ENCODE peak calls at places on chromosomes 11 and 22, in six cellular contexts. Y is ovary; K is aorta; M is CD4-positive, alpha-beta T cell; L is neuronal stem cell; W is prostate gland. N is an unnamed sample.

GRCh38 chr11:45079943-45080719 is 66.3 kb upstream of the PRDM11 start:
- DNase-seq in Y (no peak), K (peak), M (peak), L (no peak), W (no peak), N (no peak)

GRCh38 chr22:23183107-23183698 is 2.9 kb downstream of the BCR start:
- DNase-seq in Y (peak), K (peak), M (no peak), L (peak), W (peak), N (peak)

GRCh38 chr22:32327066-32327465 is 30.6 kb upstream of the RFPL3 start:
- DNase-seq in Y (no peak), K (no peak), M (no peak), L (no peak), W (no peak), N (no peak)

GRCh38 chr11:37929100-37929649 is 1331.1 kb upstream of the RAG2 start:
- DNase-seq in Y (no peak), K (no peak), M (no peak), L (no peak), W (no peak), N (no peak)

GRCh38 chr22:22748297-22748743 is 103.9 kb downstream of the GGTLC2 start:
- DNase-seq in Y (peak), K (no peak), M (no peak), L (peak), W (peak), N (peak)

GRCh38 chr11:17538731-17539130 is 5.5 kb downstream of the USH1C start:
- DNase-seq in Y (no peak), K (no peak), M (no peak), L (no peak), W (no peak), N (no peak)

GRCh38 chr11:66543263-66544107 is 2.4 kb downstream of the ZDHHC24 start:
- DNase-seq in Y (peak), K (peak), M (peak), L (no peak), W (no peak), N (peak)

GRCh38 chr11:66882540-66882939 is 25.7 kb downstream of the LRFN4 start:
- DNase-seq in Y (peak), K (no peak), M (no peak), L (no peak), W (peak), N (no peak)

GRCh38 chr11:35667257-35667656 is 4.7 kb downstream of the TRIM44 start:
- DNase-seq in Y (no peak), K (no peak), M (no peak), L (no peak), W (no peak), N (no peak)

GRCh38 chr11:116578971-116579687 is 193.7 kb downstream of the BUD13 start:
- DNase-seq in Y (no peak), K (no peak), M (no peak), L (peak), W (no peak), N (no peak)

GRCh38 chr22:23177197-23177596 is 3.1 kb upstream of the BCR start:
- DNase-seq in Y (no peak), K (no peak), M (no peak), L (no peak), W (no peak), N (no peak)

GRCh38 chr22:26597026-26597425 is 7.1 kb upstream of the TPST2 start:
- DNase-seq in Y (no peak), K (no peak), M (no peak), L (no peak), W (no peak), N (no peak)

GRCh38 chr11:93849751-93850584 is 450 bp downstream of the VSTM5 start:
- DNase-seq in Y (no peak), K (peak), M (no peak), L (peak), W (no peak), N (peak)

GRCh38 chr22:45007247-45007945 is 2.4 kb downstream of the PHF21B start:
- DNase-seq in Y (peak), K (no peak), M (no peak), L (peak), W (peak), N (peak)

GRCh38 chr22:44091021-44091721 is 67.1 kb downstream of the PARVB start:
- DNase-seq in Y (no peak), K (no peak), M (no peak), L (no peak), W (no peak), N (peak)

GRCh38 chr11:97683733-97684132 is 1293.9 kb downstream of the JRKL start:
- DNase-seq in Y (no peak), K (no peak), M (no peak), L (no peak), W (no peak), N (no peak)

GRCh38 chr11:83819936-83820549 is 533.9 kb upstream of the CCDC90B start:
- DNase-seq in Y (no peak), K (no peak), M (no peak), L (peak), W (peak), N (no peak)

GRCh38 chr22:50486561-50487289 is at the start of gene MIOX:
- DNase-seq in Y (peak), K (no peak), M (no peak), L (no peak), W (no peak), N (peak)
- H3K27ac ChIP-seq in Y (no peak), K (no peak), M (no peak), L (no peak), W (no peak), N (no peak)

GRCh38 chr11:114057605-114058004 is 1.9 kb upstream of the ZBTB16 start:
- DNase-seq in Y (no peak), K (no peak), M (no peak), L (no peak), W (no peak), N (no peak)

GRCh38 chr11:114056409-114056808 is 3.1 kb upstream of the ZBTB16 start:
- DNase-seq in Y (no peak), K (no peak), M (no peak), L (no peak), W (no peak), N (peak)

GRCh38 chr11:114058026-114058706 is 1.3 kb upstream of the ZBTB16 start:
- DNase-seq in Y (peak), K (peak), M (no peak), L (peak), W (no peak), N (no peak)

GRCh38 chr11:114058871-114059277 is 637 bp upstream of the ZBTB16 start:
- DNase-seq in Y (peak), K (peak), M (no peak), L (no peak), W (no peak), N (no peak)

GRCh38 chr11:114057147-114057546 is 2.4 kb upstream of the ZBTB16 start:
- DNase-seq in Y (no peak), K (no peak), M (no peak), L (peak), W (no peak), N (no peak)
- H3K27ac ChIP-seq in Y (no peak), K (no peak), M (no peak), L (peak), W (peak), N (no peak)

GRCh38 chr11:26720003-26720402 is 1.9 kb downstream of the SLC5A12 start:
- DNase-seq in Y (no peak), K (no peak), M (no peak), L (no peak), W (no peak), N (no peak)
- H3K27ac ChIP-seq in Y (no peak), K (no peak), M (no peak), L (no peak), W (no peak), N (no peak)

GRCh38 chr11:15938362-15938725 is 418.0 kb downstream of the SOX6 start:
- DNase-seq in Y (no peak), K (peak), M (no peak), L (no peak), W (no peak), N (peak)
- H3K27ac ChIP-seq in Y (no peak), K (no peak), M (no peak), L (no peak), W (no peak), N (peak)

DNA sequence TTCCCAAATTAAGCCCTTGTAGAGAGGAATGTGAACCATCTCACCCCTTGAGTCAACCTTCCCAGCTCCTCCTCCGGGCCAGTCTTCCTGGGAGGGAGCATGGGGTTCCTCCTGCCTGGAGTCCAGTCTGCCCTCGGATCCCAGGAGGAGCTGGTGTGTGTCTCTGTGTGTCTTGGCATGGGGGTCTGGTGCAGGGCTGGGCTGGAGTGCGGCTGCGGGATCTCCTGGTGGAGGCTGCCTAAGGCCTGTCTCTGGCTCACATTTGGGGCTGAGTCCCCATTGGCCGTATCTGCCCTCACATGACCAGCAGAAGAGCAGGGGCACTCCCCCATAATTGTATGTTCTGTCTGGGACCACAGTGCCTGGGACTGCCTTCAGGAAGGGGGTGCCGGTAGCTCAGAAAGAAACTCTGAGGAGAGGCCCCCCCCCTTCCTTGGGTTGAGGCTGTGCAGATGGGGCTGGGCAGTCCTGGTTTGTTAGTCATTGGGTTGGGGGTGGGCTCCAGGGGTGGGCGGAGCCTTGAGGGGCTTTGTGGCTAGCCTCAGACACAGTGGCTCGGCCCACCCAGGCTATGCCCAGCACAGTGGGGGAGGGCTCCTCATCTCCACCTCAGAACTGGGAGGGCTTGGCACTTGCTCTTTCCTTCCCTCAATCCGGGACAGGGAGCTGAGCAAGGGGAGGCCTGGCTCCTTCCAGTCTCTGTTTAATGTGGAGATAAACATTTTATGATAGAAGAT is 2.9 kb downstream of the C1QTNF5 start:
- DNase-seq in Y (no peak), K (peak), M (no peak), L (peak), W (no peak), N (peak)
- H3K27ac ChIP-seq in Y (no peak), K (peak), M (no peak), L (peak), W (no peak), N (peak)

N was measured in osteoblast.